ENCODE peak calls at places on chromosomes 2 and 18, in eight cellular contexts. One of them, this sample, is unnamed.

GRCh38 chr2:75415141-75415540 is 145.6 kb downstream of the EVA1A start:
- DNase-seq in cardiac fibroblast: no peak
- DNase-seq in adrenal gland: no peak
- DNase-seq in AG10803: no peak
- DNase-seq in WTC11: no peak
- DNase-seq in nephron progenitor cell: no peak
- DNase-seq in epithelial cell of esophagus: no peak
- DNase-seq in astrocyte of the spinal cord: no peak
- DNase-seq in this sample: no peak

GRCh38 chr2:31324000-31324633 is 90.2 kb downstream of the EHD3 start:
- DNase-seq in cardiac fibroblast: peak
- DNase-seq in adrenal gland: no peak
- DNase-seq in AG10803: no peak
- DNase-seq in WTC11: no peak
- DNase-seq in nephron progenitor cell: no peak
- DNase-seq in epithelial cell of esophagus: peak
- DNase-seq in astrocyte of the spinal cord: no peak
- DNase-seq in this sample: no peak

GRCh38 chr2:2484301-2484700 is 153.2 kb upstream of the MYT1L start:
- DNase-seq in cardiac fibroblast: no peak
- DNase-seq in adrenal gland: no peak
- DNase-seq in AG10803: no peak
- DNase-seq in WTC11: no peak
- DNase-seq in nephron progenitor cell: no peak
- DNase-seq in epithelial cell of esophagus: no peak
- DNase-seq in astrocyte of the spinal cord: no peak
- DNase-seq in this sample: no peak

GRCh38 chr2:55408098-55408882 is 11.4 kb downstream of the CCDC88A start:
- DNase-seq in cardiac fibroblast: peak
- DNase-seq in adrenal gland: no peak
- DNase-seq in AG10803: peak
- DNase-seq in WTC11: no peak
- DNase-seq in nephron progenitor cell: no peak
- DNase-seq in epithelial cell of esophagus: no peak
- DNase-seq in astrocyte of the spinal cord: peak
- DNase-seq in this sample: no peak

GRCh38 chr2:215002500-215002899 is 135.9 kb downstream of the ABCA12 start:
- DNase-seq in cardiac fibroblast: peak
- DNase-seq in adrenal gland: peak
- DNase-seq in AG10803: peak
- DNase-seq in WTC11: peak
- DNase-seq in nephron progenitor cell: peak
- DNase-seq in epithelial cell of esophagus: peak
- DNase-seq in astrocyte of the spinal cord: peak
- DNase-seq in this sample: peak

GRCh38 chr2:143192085-143192484 is 62.9 kb downstream of the ARHGAP15 start:
- DNase-seq in cardiac fibroblast: no peak
- DNase-seq in adrenal gland: no peak
- DNase-seq in AG10803: no peak
- DNase-seq in WTC11: no peak
- DNase-seq in nephron progenitor cell: no peak
- DNase-seq in epithelial cell of esophagus: no peak
- DNase-seq in astrocyte of the spinal cord: no peak
- DNase-seq in this sample: no peak

GRCh38 chr2:23128684-23129292 is 256.2 kb upstream of the KLHL29 start:
- DNase-seq in cardiac fibroblast: no peak
- DNase-seq in adrenal gland: no peak
- DNase-seq in AG10803: no peak
- DNase-seq in WTC11: no peak
- DNase-seq in nephron progenitor cell: no peak
- DNase-seq in epithelial cell of esophagus: no peak
- DNase-seq in astrocyte of the spinal cord: no peak
- DNase-seq in this sample: no peak

GRCh38 chr2:148933456-148933855 is 58.4 kb downstream of the KIF5C start:
- DNase-seq in cardiac fibroblast: no peak
- DNase-seq in adrenal gland: no peak
- DNase-seq in AG10803: no peak
- DNase-seq in WTC11: no peak
- DNase-seq in nephron progenitor cell: no peak
- DNase-seq in epithelial cell of esophagus: no peak
- DNase-seq in astrocyte of the spinal cord: no peak
- DNase-seq in this sample: no peak

GRCh38 chr2:61949458-61950107 is 44.1 kb downstream of the COMMD1 start:
- DNase-seq in cardiac fibroblast: peak
- DNase-seq in adrenal gland: no peak
- DNase-seq in AG10803: no peak
- DNase-seq in WTC11: no peak
- DNase-seq in nephron progenitor cell: no peak
- DNase-seq in epithelial cell of esophagus: no peak
- DNase-seq in astrocyte of the spinal cord: no peak
- DNase-seq in this sample: peak

GRCh38 chr2:76080154-76080553 is 369.4 kb upstream of the GCFC2 start:
- DNase-seq in cardiac fibroblast: no peak
- DNase-seq in adrenal gland: no peak
- DNase-seq in AG10803: no peak
- DNase-seq in WTC11: no peak
- DNase-seq in nephron progenitor cell: no peak
- DNase-seq in epithelial cell of esophagus: no peak
- DNase-seq in astrocyte of the spinal cord: no peak
- DNase-seq in this sample: no peak

GRCh38 chr2:43300781-43301586 is 74.6 kb upstream of the ZFP36L2 start:
- DNase-seq in cardiac fibroblast: no peak
- DNase-seq in adrenal gland: no peak
- DNase-seq in AG10803: no peak
- DNase-seq in WTC11: no peak
- DNase-seq in nephron progenitor cell: no peak
- DNase-seq in epithelial cell of esophagus: peak
- DNase-seq in astrocyte of the spinal cord: peak
- DNase-seq in this sample: no peak

GRCh38 chr18:5317186-5317585 is 21.7 kb upstream of the ZBTB14 start:
- DNase-seq in cardiac fibroblast: peak
- DNase-seq in adrenal gland: no peak
- DNase-seq in AG10803: peak
- DNase-seq in WTC11: no peak
- DNase-seq in nephron progenitor cell: no peak
- DNase-seq in epithelial cell of esophagus: peak
- DNase-seq in astrocyte of the spinal cord: no peak
- DNase-seq in this sample: no peak

GRCh38 chr2:40218679-40219078 is 233.2 kb downstream of the SLC8A1 start:
- DNase-seq in cardiac fibroblast: peak
- DNase-seq in adrenal gland: peak
- DNase-seq in AG10803: no peak
- DNase-seq in WTC11: no peak
- DNase-seq in nephron progenitor cell: no peak
- DNase-seq in epithelial cell of esophagus: peak
- DNase-seq in astrocyte of the spinal cord: peak
- DNase-seq in this sample: no peak

GRCh38 chr2:96238266-96238665 is 27.5 kb downstream of the TMEM127 start:
- DNase-seq in cardiac fibroblast: no peak
- DNase-seq in adrenal gland: no peak
- DNase-seq in AG10803: no peak
- DNase-seq in WTC11: no peak
- DNase-seq in nephron progenitor cell: no peak
- DNase-seq in epithelial cell of esophagus: no peak
- DNase-seq in astrocyte of the spinal cord: no peak
- DNase-seq in this sample: no peak

GRCh38 chr2:1831617-1831970 is 87.3 kb upstream of the PXDN start:
- DNase-seq in cardiac fibroblast: no peak
- DNase-seq in adrenal gland: no peak
- DNase-seq in AG10803: no peak
- DNase-seq in WTC11: no peak
- DNase-seq in nephron progenitor cell: no peak
- DNase-seq in epithelial cell of esophagus: no peak
- DNase-seq in astrocyte of the spinal cord: no peak
- DNase-seq in this sample: no peak

GRCh38 chr2:43184339-43184895 is 42.0 kb downstream of the ZFP36L2 start:
- DNase-seq in cardiac fibroblast: peak
- DNase-seq in adrenal gland: no peak
- DNase-seq in AG10803: peak
- DNase-seq in WTC11: no peak
- DNase-seq in nephron progenitor cell: no peak
- DNase-seq in epithelial cell of esophagus: peak
- DNase-seq in astrocyte of the spinal cord: peak
- DNase-seq in this sample: peak

GRCh38 chr18:37805773-37806380 is 240.3 kb upstream of the CELF4 start:
- DNase-seq in cardiac fibroblast: no peak
- DNase-seq in adrenal gland: no peak
- DNase-seq in AG10803: no peak
- DNase-seq in WTC11: no peak
- DNase-seq in nephron progenitor cell: no peak
- DNase-seq in epithelial cell of esophagus: no peak
- DNase-seq in astrocyte of the spinal cord: no peak
- DNase-seq in this sample: no peak

GRCh38 chr2:234977228-234977679 is 25.4 kb downstream of the SH3BP4 start:
- DNase-seq in cardiac fibroblast: no peak
- DNase-seq in adrenal gland: no peak
- DNase-seq in AG10803: no peak
- DNase-seq in WTC11: no peak
- DNase-seq in nephron progenitor cell: no peak
- DNase-seq in epithelial cell of esophagus: no peak
- DNase-seq in astrocyte of the spinal cord: no peak
- DNase-seq in this sample: no peak

DNA sequence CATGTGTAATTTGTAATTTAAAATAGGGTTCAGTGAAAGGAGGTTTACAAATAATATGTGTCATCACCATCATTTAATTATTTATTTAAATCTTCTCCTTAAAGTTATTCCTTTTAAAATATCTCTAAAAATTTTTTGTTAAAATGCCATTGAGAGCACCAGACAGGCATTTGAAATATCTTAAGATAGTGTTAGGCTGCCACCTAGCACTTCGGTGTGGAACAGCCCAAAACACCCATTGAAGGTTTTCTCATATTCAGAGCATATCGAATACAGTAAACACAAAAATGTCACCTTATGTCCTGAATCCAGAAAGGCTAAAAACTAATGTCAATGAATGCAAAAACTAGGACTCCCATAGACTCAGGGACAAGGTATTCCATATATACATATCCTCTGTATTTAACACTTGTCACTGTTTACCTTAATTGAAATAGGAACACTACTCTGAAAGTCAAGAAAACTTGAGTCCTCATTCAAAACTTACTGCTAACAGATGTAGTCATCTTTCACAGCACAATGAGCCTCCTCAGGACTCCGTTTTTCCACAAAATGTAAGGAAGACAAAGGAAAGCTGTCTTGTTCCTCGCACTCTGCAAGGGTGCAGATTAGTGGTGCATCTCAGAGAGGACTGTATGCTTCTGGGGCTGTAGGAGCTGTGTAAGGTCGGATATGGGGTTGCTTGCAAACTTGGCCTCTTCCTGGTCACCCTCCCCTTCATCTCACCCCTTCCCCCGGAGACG is 329.5 kb downstream of the PAX3 start:
- DNase-seq in cardiac fibroblast: peak
- DNase-seq in adrenal gland: peak
- DNase-seq in AG10803: peak
- DNase-seq in WTC11: peak
- DNase-seq in nephron progenitor cell: peak
- DNase-seq in epithelial cell of esophagus: peak
- DNase-seq in astrocyte of the spinal cord: peak
- DNase-seq in this sample: peak
- TF ChIP-seq CTCF in cardiac fibroblast: peak
- TF ChIP-seq CTCF in adrenal gland: peak
- TF ChIP-seq CTCF in AG10803: peak
- TF ChIP-seq CTCF in WTC11: peak
- TF ChIP-seq CTCF in nephron progenitor cell: peak
- TF ChIP-seq CTCF in epithelial cell of esophagus: peak
- TF ChIP-seq CTCF in astrocyte of the spinal cord: peak
- TF ChIP-seq CTCF in this sample: peak

GRCh38 chr2:86807462-86808275 is 17.0 kb upstream of the CD8A start:
- DNase-seq in cardiac fibroblast: peak
- DNase-seq in adrenal gland: peak
- DNase-seq in AG10803: no peak
- DNase-seq in WTC11: peak
- DNase-seq in nephron progenitor cell: peak
- DNase-seq in epithelial cell of esophagus: peak
- DNase-seq in astrocyte of the spinal cord: peak
- DNase-seq in this sample: peak
- TF ChIP-seq CTCF in cardiac fibroblast: no peak
- TF ChIP-seq CTCF in adrenal gland: no peak
- TF ChIP-seq CTCF in AG10803: no peak
- TF ChIP-seq CTCF in WTC11: no peak
- TF ChIP-seq CTCF in nephron progenitor cell: no peak
- TF ChIP-seq CTCF in epithelial cell of esophagus: no peak
- TF ChIP-seq CTCF in astrocyte of the spinal cord: no peak
- TF ChIP-seq CTCF in this sample: no peak

DNA sequence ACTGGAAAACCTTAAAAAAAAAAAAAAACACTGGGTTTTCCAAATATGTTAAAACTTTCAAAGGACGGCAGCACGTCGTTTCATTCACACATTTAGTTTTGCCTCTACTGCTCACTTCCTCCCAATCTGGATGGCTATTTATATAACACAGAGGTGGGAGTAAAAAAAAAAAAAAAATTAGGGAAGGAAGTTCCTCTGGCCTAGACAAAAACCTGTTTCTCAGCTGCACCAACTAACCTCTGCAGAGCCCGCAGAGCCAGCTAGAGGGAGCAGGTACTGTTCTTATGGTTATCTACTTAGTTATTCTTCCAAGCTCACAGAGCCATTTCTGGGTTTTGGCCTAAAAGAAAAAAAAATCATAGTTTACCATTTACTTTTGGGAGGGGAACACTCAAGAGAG is 28.1 kb downstream of the SLC1A4 start:
- DNase-seq in cardiac fibroblast: no peak
- DNase-seq in adrenal gland: no peak
- DNase-seq in AG10803: no peak
- DNase-seq in WTC11: no peak
- DNase-seq in nephron progenitor cell: no peak
- DNase-seq in epithelial cell of esophagus: peak
- DNase-seq in astrocyte of the spinal cord: no peak
- DNase-seq in this sample: no peak
- TF ChIP-seq CTCF in cardiac fibroblast: no peak
- TF ChIP-seq CTCF in adrenal gland: no peak
- TF ChIP-seq CTCF in AG10803: no peak
- TF ChIP-seq CTCF in WTC11: no peak
- TF ChIP-seq CTCF in nephron progenitor cell: no peak
- TF ChIP-seq CTCF in epithelial cell of esophagus: peak
- TF ChIP-seq CTCF in astrocyte of the spinal cord: peak
- TF ChIP-seq CTCF in this sample: no peak

DNA sequence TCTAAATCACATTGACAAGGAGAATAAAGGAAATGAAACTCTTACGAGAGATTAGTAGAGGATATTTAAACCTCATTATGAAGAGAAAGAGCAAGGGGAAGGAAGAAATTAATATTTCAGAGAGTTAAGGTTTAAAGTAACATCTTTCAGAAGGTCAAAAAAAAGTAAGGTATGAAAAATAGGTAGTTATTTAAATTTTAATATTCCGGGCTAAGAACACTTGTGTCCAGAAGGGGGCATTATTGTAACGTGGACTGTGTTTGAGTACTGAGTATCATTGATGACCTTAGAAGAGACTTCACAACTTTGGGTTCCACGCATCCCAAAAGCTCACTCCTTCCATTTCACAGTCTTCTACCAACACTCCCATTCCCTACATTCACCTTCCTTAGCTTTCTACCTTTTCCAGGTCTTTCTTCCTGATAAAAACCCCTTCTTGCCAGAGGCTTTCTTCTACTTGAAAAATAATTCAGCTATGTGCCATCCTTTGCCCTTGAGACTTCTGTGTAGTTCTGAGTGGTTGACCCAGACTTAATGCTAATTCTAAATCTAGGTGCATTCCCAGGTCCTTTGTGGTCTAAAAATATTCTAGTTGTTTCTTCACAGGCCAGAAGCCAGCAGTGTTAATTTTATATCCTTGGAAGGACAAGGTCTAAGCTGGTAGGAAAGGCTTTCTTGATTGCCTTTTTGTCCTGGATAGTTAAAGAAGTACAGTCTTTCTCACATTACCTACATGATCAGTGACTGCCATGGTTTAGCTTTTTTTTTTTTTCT is 16.5 kb downstream of the DYNC1I2 start:
- DNase-seq in cardiac fibroblast: peak
- DNase-seq in adrenal gland: no peak
- DNase-seq in AG10803: peak
- DNase-seq in WTC11: no peak
- DNase-seq in nephron progenitor cell: no peak
- DNase-seq in epithelial cell of esophagus: peak
- DNase-seq in astrocyte of the spinal cord: peak
- DNase-seq in this sample: no peak
- TF ChIP-seq CTCF in cardiac fibroblast: peak
- TF ChIP-seq CTCF in adrenal gland: peak
- TF ChIP-seq CTCF in AG10803: peak
- TF ChIP-seq CTCF in WTC11: peak
- TF ChIP-seq CTCF in nephron progenitor cell: peak
- TF ChIP-seq CTCF in epithelial cell of esophagus: peak
- TF ChIP-seq CTCF in astrocyte of the spinal cord: peak
- TF ChIP-seq CTCF in this sample: peak